ENCODE peak calls at places on chromosomes 5 and 9, in four cellular contexts. J is BE2C; R is CD8-positive, alpha-beta T cell; L is mucosa of descending colon. E is an unnamed sample.

GRCh38 chr5:59275537-59276276 is 617.8 kb downstream of the PDE4D start:
- DNase-seq in R (no peak), L (no peak), J (no peak), E (peak)

GRCh38 chr5:176152191-176152932 is 85.9 kb upstream of the SIMC1 start:
- DNase-seq in J (no peak), L (no peak), R (no peak), E (peak)

GRCh38 chr5:34622046-34622435 is 34.1 kb upstream of the RAI14 start:
- DNase-seq in J (no peak), R (no peak), L (no peak), E (no peak)

GRCh38 chr9:129185991-129186390 is 7.9 kb upstream of the IER5L start:
- DNase-seq in L (no peak), R (no peak), J (no peak), E (no peak)

GRCh38 chr5:42985129-42986037 is 54.7 kb downstream of the ANXA2R start:
- DNase-seq in R (no peak), L (no peak), J (no peak), E (no peak)

GRCh38 chr5:151151263-151151660 is 6.3 kb downstream of the ANXA6 start:
- DNase-seq in J (no peak), L (no peak), R (no peak), E (no peak)

GRCh38 chr5:757346-757930 is 27.1 kb downstream of the ZDHHC11B start:
- DNase-seq in R (no peak), J (peak), L (no peak), E (no peak)

GRCh38 chr9:89720721-89721660 is 116.2 kb downstream of the GADD45G start:
- DNase-seq in J (no peak), L (no peak), R (no peak), E (peak)

GRCh38 chr9:21810388-21810787 is 8.0 kb downstream of the MTAP start:
- DNase-seq in R (no peak), L (no peak), J (no peak), E (no peak)

GRCh38 chr5:145991044-145991575 is 54.7 kb downstream of the SH3RF2 start:
- DNase-seq in L (no peak), J (no peak), R (no peak), E (no peak)

GRCh38 chr9:108727580-108728056 is 128.2 kb downstream of the ACTL7B start:
- DNase-seq in R (no peak), L (no peak), J (no peak), E (no peak)

GRCh38 chr9:81619353-81620008 is 69.9 kb downstream of the TLE1 start:
- DNase-seq in R (no peak), L (no peak), J (no peak), E (no peak)

GRCh38 chr5:14925326-14925725 is 53.7 kb upstream of the ANKH start:
- DNase-seq in R (no peak), J (no peak), L (no peak), E (no peak)

GRCh38 chr5:149450199-149450598 is 71.1 kb upstream of the IL17B start:
- DNase-seq in L (peak), J (no peak), R (no peak), E (no peak)

GRCh38 chr5:136364307-136364706 is 1.0 kb downstream of the TRPC7 start:
- DNase-seq in L (no peak), J (no peak), R (no peak), E (no peak)

GRCh38 chr5:14444161-14444560 is 137.4 kb upstream of the OTULINL start:
- DNase-seq in R (no peak), L (no peak), J (no peak), E (no peak)

GRCh38 chr9:110058304-110058953 is 149.5 kb downstream of the C9orf152 start:
- DNase-seq in L (no peak), R (peak), J (peak), E (peak)

GRCh38 chr5:138096363-138096762 is 12.5 kb downstream of the WNT8A start:
- DNase-seq in R (no peak), L (no peak), J (no peak), E (no peak)

GRCh38 chr9:109312783-109313182 is 8.1 kb downstream of the EPB41L4B start:
- DNase-seq in L (no peak), R (no peak), J (no peak), E (no peak)

GRCh38 chr9:76269789-76270188 is 124.4 kb downstream of the RFK start:
- DNase-seq in J (no peak), R (no peak), L (no peak), E (no peak)

GRCh38 chr5:102749416-102750021 is 5.6 kb upstream of the PAM start:
- DNase-seq in L (no peak), R (no peak), J (no peak), E (no peak)

GRCh38 chr9:135494791-135495559 is 5.5 kb upstream of the MRPS2 start:
- DNase-seq in L (no peak), J (no peak), R (no peak), E (no peak)

GRCh38 chr5:137743031-137743640 is 7.2 kb upstream of the KLHL3 start:
- DNase-seq in J (peak), R (peak), L (no peak), E (peak)

GRCh38 chr5:1735320-1735970 is 64.2 kb downstream of the MRPL36 start:
- DNase-seq in J (no peak), L (no peak), R (no peak), E (no peak)

GRCh38 chr9:4356306-4356705 is 56.4 kb upstream of the GLIS3 start:
- DNase-seq in R (no peak), L (no peak), J (no peak), E (no peak)

GRCh38 chr5:119418782-119419101 is 33.6 kb upstream of the HSD17B4 start:
- DNase-seq in J (no peak), L (no peak), R (no peak), E (no peak)

GRCh38 chr5:122154910-122155309 is 25.6 kb downstream of the ZNF474 start:
- DNase-seq in J (no peak), L (peak), R (no peak), E (no peak)

GRCh38 chr5:122263352-122264030 is 48.5 kb upstream of the SNCAIP start:
- DNase-seq in R (no peak), J (no peak), L (no peak), E (no peak)

GRCh38 chr9:135575995-135576631 is 14.6 kb downstream of the PAEP start:
- DNase-seq in J (no peak), L (no peak), R (no peak), E (no peak)

GRCh38 chr9:110389148-110389783 is 51.6 kb upstream of the TXNDC8 start:
- DNase-seq in R (no peak), L (no peak), J (no peak), E (no peak)

GRCh38 chr5:14109041-14109747 is 33.9 kb upstream of the TRIO start:
- DNase-seq in R (no peak), L (no peak), J (no peak), E (no peak)

GRCh38 chr5:56607551-56607950 is 207.8 kb upstream of the MAP3K1 start:
- DNase-seq in L (no peak), J (no peak), R (no peak), E (no peak)

GRCh38 chr9:1320041-1320440 is 269.9 kb downstream of the DMRT2 start:
- DNase-seq in R (no peak), L (no peak), J (no peak), E (no peak)

GRCh38 chr9:2657427-2657826 is 35.8 kb downstream of the VLDLR start:
- DNase-seq in L (no peak), R (peak), J (no peak), E (no peak)

GRCh38 chr5:95817430-95817829 is 5.1 kb downstream of the GLRX start:
- DNase-seq in J (no peak), L (no peak), R (peak), E (peak)

GRCh38 chr9:5838884-5839571 is 6.1 kb upstream of the ERMP1 start:
- DNase-seq in R (no peak), J (no peak), L (no peak), E (no peak)

GRCh38 chr9:95822583-95823431 is 52.7 kb upstream of the ERCC6L2 start:
- DNase-seq in J (no peak), R (no peak), L (no peak), E (no peak)

GRCh38 chr5:67246108-67246507 is 49.5 kb upstream of the CD180 start:
- DNase-seq in L (no peak), J (peak), R (peak), E (peak)

GRCh38 chr5:79666758-79667157 is 22.9 kb upstream of the CMYA5 start:
- DNase-seq in L (no peak), R (no peak), J (no peak), E (no peak)
- TF ChIP-seq CTCF in L (no peak), R (no peak), J (no peak), E (no peak)

GRCh38 chr5:177312649-177313181 is 1.0 kb upstream of the MXD3 start:
- DNase-seq in L (peak), R (no peak), J (peak), E (peak)
- TF ChIP-seq CTCF in L (no peak), R (no peak), J (no peak), E (no peak)

DNA sequence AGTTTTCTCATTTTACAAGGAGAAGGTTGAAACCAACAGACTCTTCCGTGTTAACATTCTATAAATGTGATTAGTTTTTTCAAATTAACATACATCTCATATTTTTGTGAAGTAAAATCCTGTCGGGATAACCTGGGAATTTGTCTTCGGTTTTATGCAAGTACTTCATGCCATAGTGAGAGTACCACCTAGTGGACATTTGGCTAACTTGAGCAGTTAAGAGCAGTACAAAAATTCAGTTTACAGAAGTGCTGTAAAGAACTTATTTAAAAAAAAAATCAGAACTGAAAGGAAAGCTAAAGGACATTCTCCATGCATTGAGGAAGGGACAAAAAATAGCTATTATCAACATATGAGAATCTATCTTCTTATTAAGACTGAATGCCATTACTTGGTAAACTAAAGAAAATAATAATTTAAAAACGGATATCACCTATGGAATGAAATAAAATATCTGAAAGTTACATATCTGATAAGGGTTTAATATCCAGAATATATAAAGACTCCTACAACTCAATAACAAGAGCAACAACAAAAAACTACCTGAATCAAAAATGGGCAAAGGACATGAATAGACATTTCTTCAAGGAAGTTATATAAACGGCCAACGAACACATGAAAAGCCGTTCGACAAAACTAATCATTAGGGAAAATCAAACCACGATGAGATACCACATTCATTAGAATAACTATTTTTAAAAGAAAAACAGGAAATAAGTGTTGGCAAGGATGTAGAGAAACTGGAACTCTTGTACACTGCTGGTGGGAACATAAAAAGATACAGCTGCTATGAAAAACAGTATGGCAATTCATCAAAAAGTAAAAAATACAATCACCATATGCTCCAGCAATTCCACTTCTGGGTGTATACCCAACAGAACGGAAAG is 117.0 kb upstream of the GNA14 start:
- DNase-seq in J (peak), L (no peak), R (no peak), E (no peak)
- TF ChIP-seq CTCF in J (peak), L (no peak), R (no peak), E (peak)

GRCh38 chr5:91225848-91226686 is 157.1 kb downstream of the ARRDC3 start:
- DNase-seq in L (no peak), R (peak), J (peak), E (peak)
- TF ChIP-seq CTCF in L (peak), R (peak), J (peak), E (peak)

E was measured in nephron progenitor cell.